ENCODE peak calls at places on chromosomes 16 and 17, in five cellular contexts. L, M, Z, J and U are unnamed samples.

GRCh38 chr17:79617740-79618382 is 7.0 kb upstream of the RBFOX3 start:
- DNase-seq in L (no peak), M (no peak), Z (no peak), J (no peak), U (no peak)

GRCh38 chr17:32103476-32104113 is 38.7 kb upstream of the RHOT1 start:
- DNase-seq in L (no peak), M (no peak), Z (no peak), J (no peak), U (no peak)

GRCh38 chr17:68057531-68057952 is 22.0 kb downstream of the KPNA2 start:
- DNase-seq in L (no peak), M (peak), Z (peak), J (peak), U (no peak)

GRCh38 chr17:57995076-57995956 is 7.3 kb upstream of the VEZF1 start:
- DNase-seq in L (peak), M (peak), Z (peak), J (peak), U (no peak)

GRCh38 chr16:85173981-85174751 is 61.9 kb upstream of the CIBAR2 start:
- DNase-seq in L (no peak), M (no peak), Z (peak), J (peak), U (no peak)

GRCh38 chr17:57921342-57921741 is 33.9 kb downstream of the CUEDC1 start:
- DNase-seq in L (no peak), M (no peak), Z (peak), J (no peak), U (no peak)

GRCh38 chr17:49315974-49316570 is 46.0 kb downstream of the ZNF652 start:
- DNase-seq in L (no peak), M (no peak), Z (peak), J (no peak), U (no peak)

GRCh38 chr16:4915226-4915761 is 21.7 kb downstream of the PPL start:
- DNase-seq in L (no peak), M (no peak), Z (peak), J (no peak), U (no peak)

GRCh38 chr16:83995756-83996155 is 27.7 kb downstream of the NECAB2 start:
- DNase-seq in L (peak), M (no peak), Z (no peak), J (no peak), U (no peak)

GRCh38 chr17:74748529-74749261 is at the start of gene NHERF1:
- DNase-seq in L (peak), M (peak), Z (peak), J (peak), U (no peak)

GRCh38 chr16:80718480-80719220 is 85.7 kb downstream of the CDYL2 start:
- DNase-seq in L (no peak), M (no peak), Z (no peak), J (peak), U (no peak)

GRCh38 chr17:39057807-39058206 is 90.6 kb upstream of the FBXO47 start:
- DNase-seq in L (no peak), M (no peak), Z (no peak), J (no peak), U (no peak)

GRCh38 chr17:44007346-44008204 is 3.2 kb downstream of the NAGS start:
- DNase-seq in L (no peak), M (no peak), Z (peak), J (no peak), U (no peak)

GRCh38 chr17:28646039-28646754 is 1.2 kb upstream of the BLTP2 start:
- DNase-seq in L (no peak), M (peak), Z (peak), J (peak), U (no peak)

GRCh38 chr17:41521574-41522261 is 3.0 kb upstream of the KRT15 start:
- DNase-seq in L (no peak), M (no peak), Z (peak), J (no peak), U (no peak)

GRCh38 chr17:63474174-63474913 is 2.5 kb upstream of the ACE start:
- DNase-seq in L (peak), M (no peak), Z (no peak), J (no peak), U (no peak)

GRCh38 chr17:29412780-29413565 is 22.8 kb downstream of the TAOK1 start:
- DNase-seq in L (no peak), M (no peak), Z (peak), J (no peak), U (no peak)

GRCh38 chr17:74282587-74283370 is 8.7 kb downstream of the DNAI2 start:
- DNase-seq in L (no peak), M (peak), Z (no peak), J (no peak), U (no peak)

GRCh38 chr16:81469710-81470481 is 25.3 kb downstream of the CMIP start:
- DNase-seq in L (no peak), M (peak), Z (no peak), J (no peak), U (no peak)

GRCh38 chr16:84842516-84843148 is 22.8 kb downstream of the CRISPLD2 start:
- DNase-seq in L (peak), M (no peak), Z (no peak), J (no peak), U (no peak)

GRCh38 chr17:39923836-39924690 is 3.3 kb downstream of the ORMDL3 start:
- DNase-seq in L (no peak), M (no peak), Z (peak), J (no peak), U (no peak)

GRCh38 chr17:80455784-80456183 is 20.6 kb downstream of the NPTX1 start:
- DNase-seq in L (no peak), M (no peak), Z (peak), J (peak), U (no peak)

GRCh38 chr17:4110152-4110551 is 32.7 kb downstream of the ZZEF1 start:
- DNase-seq in L (no peak), M (no peak), Z (peak), J (no peak), U (no peak)